ENCODE peak calls at places on chromosomes 6 and 20, in six cellular contexts. A is hepatocyte; J is ovary; Q is adrenal gland; M is CD4-positive, alpha-beta memory T cell; D is IMR-90. S is an unnamed sample.
A peak's percentile ranks its signal among the peaks of the same experiment; 100 is the strongest.

GRCh38 chr6:140546640-140547039 is 1172.2 kb upstream of the CITED2 start:
- DNase-seq in A (no peak), J (no peak), Q (no peak), M (no peak), D (peak; percentile 58), S (peak; percentile 51)

GRCh38 chr6:395432-396125 is 4.0 kb downstream of the IRF4 start:
- DNase-seq in A (no peak), J (no peak), Q (no peak), M (no peak), D (no peak), S (no peak)

GRCh38 chr6:111265842-111266241 is 178.5 kb downstream of the SLC16A10 start:
- DNase-seq in A (no peak), J (no peak), Q (no peak), M (no peak), D (peak; percentile 81), S (peak; percentile 49)

GRCh38 chr6:157822221-157823000 is 635 bp upstream of the SNX9 start:
- DNase-seq in A (no peak), J (peak; percentile 41), Q (peak; percentile 29), M (no peak), D (no peak), S (peak; percentile 39)

GRCh38 chr6:125714431-125715090 is 34.9 kb upstream of the HEY2 start:
- DNase-seq in A (no peak), J (no peak), Q (no peak), M (no peak), D (no peak), S (no peak)

GRCh38 chr20:48897298-48898044 is 24.0 kb upstream of the ARFGEF2 start:
- DNase-seq in A (no peak), J (no peak), Q (no peak), M (no peak), D (peak; percentile 92), S (peak; percentile 86)

GRCh38 chr6:151239603-151240035 is at the start of gene AKAP12:
- DNase-seq in A (peak; percentile 33), J (peak; percentile 69), Q (peak; percentile 24), M (no peak), D (peak; percentile 45), S (peak; percentile 80)

GRCh38 chr20:50385733-50386640 is 124.2 kb upstream of the PTPN1 start:
- DNase-seq in A (no peak), J (no peak), Q (no peak), M (peak; percentile 81), D (peak; percentile 27), S (no peak)

GRCh38 chr20:39829255-39829654 is 859.8 kb downstream of the MAFB start:
- DNase-seq in A (peak; percentile 18), J (no peak), Q (no peak), M (no peak), D (peak; percentile 41), S (no peak)

GRCh38 chr6:106283476-106283875 is 42.1 kb downstream of the ATG5 start:
- DNase-seq in A (no peak), J (no peak), Q (no peak), M (no peak), D (no peak), S (no peak)

GRCh38 chr6:134902074-134902861 is 47.6 kb downstream of the ALDH8A1 start:
- DNase-seq in A (no peak), J (peak; percentile 31), Q (peak; percentile 33), M (no peak), D (no peak), S (no peak)

GRCh38 chr6:168877821-168878282 is 375.8 kb downstream of the THBS2 start:
- DNase-seq in A (peak; percentile 39), J (no peak), Q (no peak), M (no peak), D (no peak), S (no peak)

GRCh38 chr6:168925671-168926070 is 328.0 kb downstream of the THBS2 start:
- DNase-seq in A (no peak), J (no peak), Q (no peak), M (no peak), D (no peak), S (no peak)

GRCh38 chr6:132054525-132054924 is 103.4 kb upstream of the CCN2 start:
- DNase-seq in A (no peak), J (no peak), Q (no peak), M (no peak), D (peak; percentile 90), S (peak; percentile 35)

GRCh38 chr6:4941782-4942672 is 61.8 kb downstream of the RPP40 start:
- DNase-seq in A (peak; percentile 50), J (no peak), Q (peak; percentile 87), M (no peak), D (peak; percentile 96), S (peak; percentile 95)

GRCh38 chr6:21479140-21479539 is 114.4 kb upstream of the SOX4 start:
- DNase-seq in A (no peak), J (peak; percentile 67), Q (peak; percentile 16), M (no peak), D (peak; percentile 23), S (no peak)

GRCh38 chr20:64280460-64280843 is 24.9 kb downstream of the PCMTD2 start:
- DNase-seq in A (no peak), J (no peak), Q (no peak), M (no peak), D (no peak), S (no peak)

GRCh38 chr6:136956590-136957573 is 34.8 kb downstream of the SLC35D3 start:
- DNase-seq in A (no peak), J (no peak), Q (no peak), M (no peak), D (no peak), S (peak; percentile 13)

GRCh38 chr6:12538881-12539357 is 177.6 kb upstream of the PHACTR1 start:
- DNase-seq in A (peak; percentile 53), J (peak; percentile 49), Q (peak; percentile 88), M (no peak), D (no peak), S (peak; percentile 35)

DNA sequence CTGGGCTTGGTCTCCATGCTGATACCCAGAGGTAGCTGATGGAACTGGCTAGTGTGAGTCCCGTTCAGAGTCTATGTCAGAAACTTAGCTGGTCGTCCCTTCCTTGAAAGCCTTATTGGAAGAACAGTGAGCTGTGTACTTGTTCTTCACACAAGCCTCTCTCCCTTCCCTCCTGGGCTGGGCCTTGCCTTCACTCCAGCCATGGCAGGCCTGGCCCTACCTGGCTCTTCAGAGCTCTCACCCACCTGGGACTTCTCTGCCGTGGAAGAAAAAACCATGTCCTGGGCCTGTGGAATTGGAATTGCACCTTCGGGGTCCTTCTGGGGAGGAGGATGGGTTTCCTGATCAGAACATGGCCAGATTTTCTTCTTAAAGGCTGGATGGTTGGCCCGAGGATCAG is 20.3 kb upstream of the ZNF831 start:
- DNase-seq in A (no peak), J (no peak), Q (no peak), M (no peak), D (no peak), S (no peak)
- H3K4me1 ChIP-seq in A (peaks cover 10% of the 10 kb centered on the region), J (no peaks in the 10 kb centered on the region), Q (no peaks in the 10 kb centered on the region), M (peaks cover 44% of the 10 kb centered on the region), D (no peaks in the 10 kb centered on the region), S (no peaks in the 10 kb centered on the region)

DNA sequence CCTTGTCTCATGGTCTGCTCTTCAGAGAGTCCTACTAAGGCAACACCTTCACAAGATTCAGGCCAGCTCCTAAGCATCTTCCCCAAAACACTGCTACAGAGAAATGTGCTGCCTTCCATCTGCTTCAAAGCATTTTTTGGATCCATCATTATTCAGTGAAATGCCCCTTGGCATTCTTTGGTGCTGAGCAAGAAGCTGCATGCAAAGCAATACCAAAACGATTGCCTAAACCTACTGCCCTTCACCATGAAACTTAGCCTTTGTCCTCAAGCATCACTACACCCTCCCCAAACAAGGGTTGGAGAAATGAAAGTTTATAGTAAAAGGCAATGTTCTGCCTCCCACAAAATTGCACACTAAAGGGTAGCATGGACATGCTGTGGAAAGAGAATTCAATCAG is 93.5 kb downstream of the SNAP25 start:
- DNase-seq in A (no peak), J (no peak), Q (no peak), M (no peak), D (peak; percentile 42), S (no peak)
- H3K4me1 ChIP-seq in A (peaks cover 17% of the 10 kb centered on the region), J (peaks cover 10% of the 10 kb centered on the region), Q (no peaks in the 10 kb centered on the region), M (peaks cover 5% of the 10 kb centered on the region), D (peaks cover 31% of the 10 kb centered on the region), S (peaks cover 3% of the 10 kb centered on the region)

DNA sequence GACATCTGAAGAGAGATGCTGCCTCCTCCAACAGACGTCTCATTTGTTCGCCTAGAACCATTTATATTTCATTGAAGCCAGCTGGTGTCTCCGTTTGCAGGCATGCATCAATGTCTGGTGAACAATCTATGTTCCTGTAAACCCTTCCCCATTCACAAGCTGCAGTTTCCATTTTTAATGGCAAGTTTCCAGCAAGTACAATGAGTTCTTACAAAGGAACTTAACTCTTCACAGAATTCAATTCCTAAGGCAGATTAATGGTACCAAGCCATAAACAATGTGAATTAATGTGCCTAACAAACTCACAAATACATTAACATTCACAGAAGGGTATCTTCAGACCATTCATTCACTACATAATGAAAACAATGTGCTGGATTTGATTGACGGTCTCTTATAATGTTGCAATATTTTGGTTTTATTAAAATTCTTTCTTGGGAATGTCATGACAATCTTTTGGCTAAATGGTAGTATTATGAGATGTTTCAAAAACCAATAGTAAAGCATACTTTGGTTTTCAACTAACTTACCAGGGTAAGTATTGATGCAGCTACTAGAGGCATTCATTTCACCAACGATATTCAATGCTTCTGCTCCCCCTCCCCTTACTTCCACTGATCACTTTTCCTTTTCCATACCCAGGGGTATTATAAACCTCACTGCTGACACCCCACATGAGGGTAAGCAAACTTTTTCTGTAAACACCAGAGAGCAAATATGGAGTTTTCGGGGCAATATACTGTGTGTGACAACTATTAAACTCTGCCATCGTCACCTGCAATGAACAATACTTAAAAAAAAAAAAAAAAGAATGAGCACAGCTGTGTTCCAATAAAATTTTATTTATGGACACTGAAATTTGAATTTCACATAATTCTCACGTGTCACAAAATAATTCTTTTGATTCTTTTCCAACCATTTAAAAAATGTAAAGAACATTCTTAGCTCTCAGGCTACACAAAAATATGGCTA is 4.2 kb downstream of the AKIRIN2 start:
- DNase-seq in A (peak; percentile 35), J (no peak), Q (no peak), M (no peak), D (peak; percentile 91), S (peak; percentile 77)
- H3K4me1 ChIP-seq in A (peaks cover 24% of the 10 kb centered on the region), J (peaks cover 9% of the 10 kb centered on the region), Q (peaks cover 45% of the 10 kb centered on the region), M (peaks cover 72% of the 10 kb centered on the region), D (peaks cover 10% of the 10 kb centered on the region), S (peaks cover 2% of the 10 kb centered on the region)

DNA sequence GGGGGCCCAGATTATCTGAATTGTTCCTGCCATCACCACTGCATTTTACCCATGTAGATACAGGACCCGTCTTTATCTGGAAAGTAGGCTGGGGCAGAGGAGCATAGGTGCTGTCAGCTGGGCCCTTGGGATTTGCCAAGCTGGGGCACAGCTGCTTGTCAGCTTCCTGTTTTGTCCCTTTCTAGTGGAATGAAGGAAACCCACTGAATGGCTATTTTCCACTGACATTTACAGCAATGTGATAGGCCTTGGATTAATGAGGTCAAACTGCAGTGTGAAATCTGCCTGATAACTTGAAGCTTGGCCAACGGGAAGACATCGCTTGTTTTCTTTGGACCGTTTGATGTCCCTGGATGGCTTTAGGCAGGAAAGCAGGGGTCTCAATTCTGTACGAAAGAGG is 6.7 kb downstream of the PPP1R16B start:
- DNase-seq in A (no peak), J (no peak), Q (no peak), M (no peak), D (no peak), S (no peak)
- H3K4me1 ChIP-seq in A (no peaks in the 10 kb centered on the region), J (no peaks in the 10 kb centered on the region), Q (no peaks in the 10 kb centered on the region), M (peaks cover 95% of the 10 kb centered on the region), D (no peaks in the 10 kb centered on the region), S (no peaks in the 10 kb centered on the region)

DNA sequence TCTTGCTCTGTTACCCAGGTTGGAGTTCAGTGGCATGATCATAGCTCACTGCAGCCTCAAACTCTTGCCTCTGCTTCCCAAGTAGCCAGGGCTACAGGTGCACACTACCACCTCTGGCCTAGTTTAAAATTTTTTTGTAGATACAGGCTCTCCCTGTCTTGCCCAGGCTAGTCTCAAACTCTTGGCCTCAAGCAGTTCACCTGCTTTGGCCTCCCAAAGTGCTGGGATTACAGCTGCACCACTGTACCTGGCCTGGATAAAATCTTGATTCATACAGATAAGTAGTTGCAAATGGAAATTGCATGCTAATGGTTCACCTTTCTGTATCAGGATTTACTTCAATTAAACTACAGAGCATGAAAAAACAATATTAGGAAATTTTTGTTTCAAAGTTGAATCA is 4.2 kb downstream of the CD2AP start:
- DNase-seq in A (no peak), J (no peak), Q (no peak), M (no peak), D (no peak), S (no peak)
- H3K4me1 ChIP-seq in A (peaks cover 8% of the 10 kb centered on the region), J (peaks cover 3% of the 10 kb centered on the region), Q (peaks cover 13% of the 10 kb centered on the region), M (peaks cover 64% of the 10 kb centered on the region), D (peaks cover 2% of the 10 kb centered on the region), S (peaks cover 9% of the 10 kb centered on the region)

S was measured in mesenchymal stem cell.